ENCODE peak calls at places on chromosomes 16 and 17, in four cellular contexts. J is CD8-positive, alpha-beta memory T cell; R is aorta; Q is CD4-positive, CD25-positive, alpha-beta regulatory T cell. X is an unnamed sample.

GRCh38 chr17:80565347-80566053 is 20.9 kb downstream of the RPTOR start:
- DNase-seq in J (no peak), R (no peak), Q (no peak), X (no peak)

GRCh38 chr17:82231562-82232321 is 2.9 kb downstream of the SLC16A3 start:
- DNase-seq in J (no peak), R (peak; percentile 91), Q (no peak), X (no peak)

GRCh38 chr16:10314811-10315210 is 71.0 kb upstream of the ATF7IP2 start:
- DNase-seq in J (peak; percentile 44), R (no peak), Q (peak; percentile 49), X (no peak)

GRCh38 chr16:4677994-4678393 is 15.4 kb upstream of the NUDT16L1 start:
- DNase-seq in J (no peak), R (no peak), Q (no peak), X (no peak)

GRCh38 chr17:40448213-40448638 is 5.0 kb downstream of the IGFBP4 start:
- DNase-seq in J (no peak), R (peak; percentile 78), Q (no peak), X (no peak)

GRCh38 chr16:81786321-81786720 is 7.2 kb downstream of the PLCG2 start:
- DNase-seq in J (no peak), R (no peak), Q (no peak), X (no peak)

GRCh38 chr17:29561541-29562517 is 5.0 kb downstream of the ABHD15 start:
- DNase-seq in J (no peak), R (peak; percentile 75), Q (no peak), X (no peak)

GRCh38 chr16:57911711-57912110 is 59.2 kb downstream of the CNGB1 start:
- DNase-seq in J (no peak), R (no peak), Q (no peak), X (no peak)

GRCh38 chr17:81429813-81430510 is 34.7 kb downstream of the BAHCC1 start:
- DNase-seq in J (no peak), R (no peak), Q (no peak), X (no peak)

GRCh38 chr17:75343007-75343406 is 53.8 kb upstream of the SLC25A19 start:
- DNase-seq in J (no peak), R (no peak), Q (no peak), X (no peak)

GRCh38 chr17:17890773-17891759 is 54.3 kb upstream of the SREBF1 start:
- DNase-seq in J (peak; percentile 36), R (peak; percentile 0), Q (peak; percentile 62), X (peak; percentile 14)

GRCh38 chr17:76805319-76805718 is 62.9 kb upstream of the MGAT5B start:
- DNase-seq in J (no peak), R (no peak), Q (no peak), X (no peak)

GRCh38 chr17:67116045-67116575 is 71.8 kb downstream of the CACNG1 start:
- DNase-seq in J (no peak), R (no peak), Q (no peak), X (no peak)

GRCh38 chr17:66542967-66543525 is 240.6 kb downstream of the PRKCA start:
- DNase-seq in J (no peak), R (no peak), Q (no peak), X (no peak)

GRCh38 chr17:82391496-82392066 is 20.0 kb downstream of the UTS2R start:
- DNase-seq in J (no peak), R (no peak), Q (no peak), X (no peak)

GRCh38 chr16:31780342-31780741 is 93.3 kb upstream of the ZNF267 start:
- DNase-seq in J (no peak), R (no peak), Q (no peak), X (no peak)
- H3K9me3 ChIP-seq in J (peaks cover 8% of the 10 kb centered on the region), R (peaks cover 12% of the 10 kb centered on the region), Q (peaks cover 73% of the 10 kb centered on the region), X (peaks cover 19% of the 10 kb centered on the region)

GRCh38 chr17:5184284-5184683 is 7.4 kb downstream of the ZNF594 start:
- DNase-seq in J (no peak), R (no peak), Q (no peak), X (no peak)
- H3K9me3 ChIP-seq in J (peaks cover 69% of the 10 kb centered on the region), R (peaks cover 33% of the 10 kb centered on the region), Q (peaks cover 92% of the 10 kb centered on the region), X (peaks cover 35% of the 10 kb centered on the region)

DNA sequence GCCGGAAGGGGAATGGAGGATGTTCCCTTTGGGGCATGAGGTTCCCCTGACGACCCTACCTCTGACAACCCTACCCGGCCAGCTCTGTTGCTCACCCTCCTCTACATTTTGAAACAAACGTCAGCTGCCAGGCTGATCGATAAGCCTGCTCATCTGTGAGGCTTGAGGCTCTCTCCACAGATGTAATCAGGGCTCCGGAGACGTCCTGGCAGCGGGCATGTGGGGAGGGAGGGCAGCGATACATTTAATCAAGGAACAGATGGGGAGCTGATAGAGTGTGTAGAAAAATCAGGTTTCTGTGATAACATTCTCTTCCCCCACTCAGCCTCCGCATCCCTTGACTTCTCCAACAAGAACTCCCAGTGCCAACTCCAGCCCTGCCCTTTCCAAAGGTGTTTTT is 212.3 kb upstream of the SDK2 start:
- DNase-seq in J (no peak), R (no peak), Q (no peak), X (no peak)
- H3K9me3 ChIP-seq in J (no peaks in the 10 kb centered on the region), R (peaks cover 3% of the 10 kb centered on the region), Q (no peaks in the 10 kb centered on the region), X (no peaks in the 10 kb centered on the region)

GRCh38 chr16:35365675-35366074 is 1906.3 kb downstream of the TP53TG3F start:
- DNase-seq in J (no peak), R (no peak), Q (no peak), X (no peak)

GRCh38 chr16:35370617-35371016 is 1911.2 kb downstream of the TP53TG3F start:
- DNase-seq in J (no peak), R (no peak), Q (no peak), X (no peak)
- H3K9me3 ChIP-seq in J (no peaks in the 10 kb centered on the region), R (peaks cover 2% of the 10 kb centered on the region), Q (peaks cover 12% of the 10 kb centered on the region), X (peaks cover under 1% of the 10 kb centered on the region)

DNA sequence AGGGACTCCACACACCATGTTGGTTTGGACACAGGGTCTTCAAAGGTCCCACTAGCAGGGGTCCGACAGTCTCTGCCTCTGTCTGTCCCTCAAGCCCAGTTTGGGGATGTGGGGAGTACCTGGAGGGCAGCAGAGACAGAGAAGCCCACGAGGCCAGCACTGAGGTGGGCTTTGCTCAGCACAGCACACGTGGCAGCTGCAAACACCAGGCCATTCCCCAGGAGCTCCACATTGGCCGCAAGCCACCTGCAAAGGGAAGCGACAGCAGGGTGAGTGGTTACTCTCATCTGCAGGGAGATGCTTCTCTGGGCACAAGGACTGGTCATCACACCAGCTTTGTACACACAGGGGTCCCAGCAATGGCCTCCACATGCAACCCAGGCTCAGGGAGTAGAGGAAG is 62.0 kb downstream of the ABCC6 start:
- DNase-seq in J (no peak), R (no peak), Q (no peak), X (no peak)
- H3K9me3 ChIP-seq in J (peaks cover 7% of the 10 kb centered on the region), R (peaks cover 2% of the 10 kb centered on the region), Q (peaks cover 23% of the 10 kb centered on the region), X (no peaks in the 10 kb centered on the region)

GRCh38 chr16:48596326-48596725 is 13.7 kb downstream of the N4BP1 start:
- DNase-seq in J (no peak), R (no peak), Q (no peak), X (no peak)
- H3K9me3 ChIP-seq in J (no peaks in the 10 kb centered on the region), R (no peaks in the 10 kb centered on the region), Q (peaks cover 22% of the 10 kb centered on the region), X (no peaks in the 10 kb centered on the region)

GRCh38 chr16:3375680-3376079 is 20.0 kb downstream of the OR2C1 start:
- DNase-seq in J (no peak), R (no peak), Q (no peak), X (no peak)
- H3K9me3 ChIP-seq in J (peaks cover 14% of the 10 kb centered on the region), R (peaks cover 28% of the 10 kb centered on the region), Q (peaks cover 84% of the 10 kb centered on the region), X (peaks cover 7% of the 10 kb centered on the region)